ENCODE peak calls at places on chromosomes 3 and 15, in nine cellular contexts. D is NCI-H1092; J is neuronal stem cell; L is AG10803; G is Kasumi-1; M is activated naive CD8-positive, alpha-beta T cell treated with anti-CD3 and anti-CD28 coated beads for 36 hours; O is osteocyte; F is activated gamma-delta T cell; K is T-helper 2 cell. H is an unnamed sample.

GRCh38 chr3:25468866-25469319 is 40.8 kb downstream of the RARB start:
- DNase-seq in D (no peak), J (no peak), L (peak), G (no peak), M (no peak), O (peak), F (no peak), K (no peak), H (no peak)

GRCh38 chr3:111903067-111903511 is 44.0 kb downstream of the PHLDB2 start:
- DNase-seq in D (no peak), J (no peak), L (peak), G (no peak), M (no peak), O (no peak), F (no peak), K (peak), H (no peak)

GRCh38 chr15:58545307-58546065 is 113.7 kb downstream of the LIPC start:
- DNase-seq in D (no peak), J (no peak), L (no peak), G (no peak), M (peak), O (peak), F (no peak), K (peak), H (no peak)

GRCh38 chr3:458614-459375 is 262.2 kb downstream of the CHL1 start:
- DNase-seq in D (no peak), J (no peak), L (no peak), G (no peak), M (no peak), O (no peak), F (no peak), K (no peak), H (no peak)

GRCh38 chr15:41927516-41927915 is 33.7 kb upstream of the SPTBN5 start:
- DNase-seq in D (no peak), J (no peak), L (no peak), G (no peak), M (no peak), O (no peak), F (no peak), K (no peak), H (no peak)

GRCh38 chr3:192010490-192010889 is 549.5 kb downstream of the PYDC2 start:
- DNase-seq in D (peak), J (no peak), L (no peak), G (no peak), M (no peak), O (no peak), F (no peak), K (no peak), H (no peak)

GRCh38 chr3:120064641-120065040 is 29.6 kb downstream of the GSK3B start:
- DNase-seq in D (no peak), J (no peak), L (no peak), G (no peak), M (no peak), O (no peak), F (no peak), K (no peak), H (no peak)

GRCh38 chr3:107373896-107374295 is 3.3 kb upstream of the CCDC54 start:
- DNase-seq in D (no peak), J (no peak), L (no peak), G (no peak), M (no peak), O (no peak), F (no peak), K (no peak), H (no peak)

GRCh38 chr3:140093742-140094141 is 158.8 kb downstream of the CLSTN2 start:
- DNase-seq in D (peak), J (no peak), L (peak), G (no peak), M (no peak), O (no peak), F (no peak), K (no peak), H (peak)

GRCh38 chr3:71708478-71709098 is 16.6 kb downstream of the EIF4E3 start:
- DNase-seq in D (no peak), J (no peak), L (no peak), G (no peak), M (no peak), O (no peak), F (no peak), K (no peak), H (no peak)

GRCh38 chr3:57298041-57298440 is 5.6 kb upstream of the ASB14 start:
- DNase-seq in D (no peak), J (no peak), L (no peak), G (no peak), M (peak), O (no peak), F (no peak), K (no peak), H (no peak)

GRCh38 chr3:156668073-156668763 is 6.2 kb upstream of the TIPARP start:
- DNase-seq in D (no peak), J (no peak), L (peak), G (no peak), M (no peak), O (no peak), F (no peak), K (peak), H (no peak)

GRCh38 chr15:70355275-70355795 is 257.6 kb upstream of the TLE3 start:
- DNase-seq in D (no peak), J (no peak), L (no peak), G (no peak), M (no peak), O (peak), F (no peak), K (no peak), H (no peak)

GRCh38 chr15:70316059-70316600 is 218.4 kb upstream of the TLE3 start:
- DNase-seq in D (no peak), J (no peak), L (peak), G (no peak), M (no peak), O (peak), F (no peak), K (no peak), H (no peak)

GRCh38 chr15:101528917-101529299 is 39.4 kb upstream of the PCSK6 start:
- DNase-seq in D (no peak), J (no peak), L (no peak), G (no peak), M (no peak), O (peak), F (no peak), K (no peak), H (no peak)

GRCh38 chr3:11291808-11292207 is 19.6 kb downstream of the ATG7 start:
- DNase-seq in D (no peak), J (no peak), L (no peak), G (no peak), M (no peak), O (no peak), F (no peak), K (no peak), H (no peak)

GRCh38 chr3:6540981-6541380 is 319.9 kb upstream of the GRM7 start:
- DNase-seq in D (no peak), J (no peak), L (no peak), G (no peak), M (no peak), O (no peak), F (no peak), K (no peak), H (no peak)

GRCh38 chr15:44501768-44502366 is 35.1 kb upstream of the EIF3J start:
- DNase-seq in D (no peak), J (peak), L (peak), G (peak), M (no peak), O (no peak), F (no peak), K (peak), H (no peak)